ENCODE peak calls at places on chromosomes 12 and 14, in ten cellular contexts. S, H, N, Y, U, F, I, M, B and L are unnamed samples.

GRCh38 chr14:100122481-100123215 is 36.8 kb downstream of the DEGS2 start:
- DNase-seq in F (no peak), H (no peak), N (no peak), Y (no peak), U (no peak), M (no peak), S (no peak), I (no peak), B (no peak), L (no peak)

GRCh38 chr12:117279606-117280005 is 81.8 kb downstream of the NOS1 start:
- DNase-seq in B (no peak), U (no peak), Y (no peak), M (no peak), F (no peak), S (no peak), H (no peak), I (no peak), N (no peak), L (no peak)

GRCh38 chr14:102230481-102231210 is 74.3 kb downstream of the MOK start:
- DNase-seq in S (no peak), I (no peak), F (no peak), H (no peak), Y (no peak), N (no peak), M (no peak), B (no peak), U (no peak), L (no peak)

GRCh38 chr14:74712499-74713394 is at the start of the genes AREL1 and FCF1:
- DNase-seq in I (peak; percentile 76), H (peak; percentile 82), M (peak; percentile 84), Y (peak; percentile 80), S (peak; percentile 74), B (peak; percentile 87), F (peak; percentile 79), N (peak; percentile 89), U (peak; percentile 77), L (peak; percentile 90)

GRCh38 chr14:89252887-89253532 is 164.0 kb downstream of the FOXN3 start:
- DNase-seq in I (no peak), N (peak; percentile 11), M (no peak), U (no peak), Y (no peak), S (no peak), F (no peak), B (no peak), H (no peak), L (no peak)

GRCh38 chr14:52987042-52987441 is 36.2 kb upstream of the FERMT2 start:
- DNase-seq in F (no peak), N (no peak), Y (no peak), I (no peak), M (no peak), S (no peak), H (no peak), B (no peak), U (no peak), L (no peak)

GRCh38 chr12:128771681-128772080 is 52.1 kb downstream of the SLC15A4 start:
- DNase-seq in M (no peak), N (no peak), H (no peak), U (no peak), F (no peak), B (no peak), Y (no peak), S (no peak), I (no peak), L (no peak)

GRCh38 chr12:41577995-41578394 is 389.9 kb downstream of the PDZRN4 start:
- DNase-seq in I (no peak), B (no peak), F (no peak), Y (no peak), N (no peak), S (no peak), U (no peak), M (no peak), H (no peak), L (no peak)

GRCh38 chr12:13197526-13198141 is 1.1 kb downstream of the EMP1 start:
- DNase-seq in N (no peak), I (no peak), F (peak; percentile 75), U (no peak), M (no peak), S (no peak), B (peak; percentile 67), H (no peak), Y (no peak), L (no peak)

GRCh38 chr12:99529966-99530365 is 117.6 kb upstream of the GARIN6 start:
- DNase-seq in N (no peak), I (no peak), F (no peak), M (no peak), S (no peak), H (no peak), Y (no peak), B (no peak), U (no peak), L (no peak)

GRCh38 chr12:93050026-93050747 is 121.1 kb upstream of the EEA1 start:
- DNase-seq in N (no peak), U (no peak), F (no peak), S (no peak), M (no peak), I (no peak), B (no peak), Y (no peak), H (no peak), L (no peak)

GRCh38 chr14:74585406-74586335 is 26.4 kb downstream of the LTBP2 start:
- DNase-seq in Y (no peak), B (no peak), I (no peak), M (no peak), F (no peak), H (no peak), U (no peak), N (no peak), S (peak; percentile 20), L (peak; percentile 54)

GRCh38 chr12:75212072-75212471 is 2.4 kb upstream of the KCNC2 start:
- DNase-seq in F (no peak), M (no peak), I (no peak), Y (no peak), U (no peak), S (no peak), B (no peak), N (no peak), H (no peak), L (no peak)

GRCh38 chr12:75481774-75482173 is 1.2 kb downstream of the GLIPR1 start:
- DNase-seq in Y (no peak), F (peak; percentile 22), U (no peak), B (no peak), H (no peak), S (no peak), M (peak; percentile 13), N (no peak), I (no peak), L (no peak)

GRCh38 chr12:115553622-115554021 is 723.9 kb downstream of the MED13L start:
- DNase-seq in U (no peak), H (no peak), B (no peak), M (no peak), S (no peak), N (no peak), F (no peak), Y (no peak), I (peak; percentile 23), L (no peak)

GRCh38 chr12:70008944-70009343 is 183.9 kb downstream of the MYRFL start:
- DNase-seq in S (no peak), I (no peak), H (no peak), B (no peak), Y (no peak), N (no peak), U (no peak), M (no peak), F (no peak), L (no peak)

GRCh38 chr14:56592746-56593544 is 13.3 kb downstream of the TMEM260 start:
- DNase-seq in U (no peak), H (no peak), N (no peak), M (no peak), B (no peak), I (no peak), F (no peak), Y (no peak), S (no peak), L (no peak)

GRCh38 chr14:92433407-92433806 is 80.2 kb upstream of the RIN3 start:
- DNase-seq in I (no peak), H (no peak), B (no peak), M (no peak), U (no peak), N (no peak), F (no peak), S (no peak), Y (no peak), L (no peak)

GRCh38 chr12:51972849-51973273 is 21.4 kb downstream of the ACVR1B start:
- DNase-seq in M (peak; percentile 45), S (no peak), Y (no peak), H (peak; percentile 62), I (no peak), F (peak; percentile 47), N (no peak), B (peak; percentile 35), U (no peak), L (peak; percentile 90)
- TF ChIP-seq POLR2A in M (no peak), S (no peak), Y (no peak), H (no peak), I (no peak), F (no peak), N (no peak), B (peak; percentile 9), U (no peak), L (no peak)

GRCh38 chr14:20781805-20782204 is 737 bp downstream of the RNASE6 start:
- DNase-seq in B (no peak), U (no peak), M (no peak), N (no peak), S (no peak), F (no peak), I (no peak), Y (no peak), H (no peak), L (no peak)
- TF ChIP-seq POLR2A in B (no peak), U (no peak), M (no peak), N (no peak), S (no peak), F (no peak), I (no peak), Y (no peak), H (no peak), L (no peak)

DNA sequence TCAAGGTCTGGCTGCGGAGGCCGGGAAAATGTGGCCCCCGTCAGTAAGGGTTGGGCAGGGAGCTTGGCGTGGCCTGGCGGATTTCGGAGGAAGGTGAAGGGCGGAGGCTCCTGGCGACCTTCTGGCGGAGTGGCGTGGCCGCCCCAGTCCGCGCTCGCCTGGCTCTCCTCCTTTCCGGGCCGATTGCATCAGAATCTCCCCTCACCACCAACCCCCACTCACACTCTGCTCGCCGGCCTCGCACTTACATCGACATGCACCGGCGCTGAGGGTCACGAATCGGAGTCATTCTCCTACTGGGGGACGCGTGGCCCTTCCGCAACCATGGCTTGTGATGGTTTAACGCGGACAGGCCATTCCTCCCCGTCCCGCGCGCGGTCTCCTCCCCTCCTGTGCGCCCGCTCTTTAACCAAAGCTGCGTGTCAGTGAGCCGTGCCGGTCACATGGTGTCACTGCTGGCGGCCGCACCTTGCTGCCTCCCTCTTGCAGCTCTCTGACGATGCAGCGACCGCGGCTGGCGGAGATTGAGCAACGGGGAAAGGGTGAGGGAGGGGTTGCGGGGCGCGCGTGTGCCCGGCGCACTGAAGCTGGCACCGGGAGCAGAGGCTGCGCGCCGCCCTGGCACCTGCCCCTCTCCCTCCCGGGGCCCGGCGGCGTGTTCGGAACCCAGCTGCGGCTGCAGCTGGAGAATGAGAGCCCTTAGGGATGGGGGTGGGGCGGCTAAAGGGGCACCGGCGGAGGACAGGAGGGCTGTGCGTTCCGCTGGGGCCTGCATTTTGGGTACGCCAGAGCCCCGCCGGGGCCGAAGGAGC is at the start of gene SLC38A1:
- DNase-seq in I (peak; percentile 92), S (peak; percentile 77), F (peak; percentile 76), Y (peak; percentile 64), M (peak; percentile 91), U (peak; percentile 87), N (peak; percentile 93), B (peak; percentile 62), H (peak; percentile 91), L (peak; percentile 98)
- TF ChIP-seq POLR2A in I (peak; percentile 92), S (peak; percentile 63), F (peak; percentile 59), Y (peak; percentile 89), M (peak; percentile 95), U (peak; percentile 90), N (peak; percentile 42), B (peak; percentile 46), H (peak; percentile 94), L (peak; percentile 88)

GRCh38 chr14:63656194-63656593 is 14.5 kb upstream of the WDR89 start:
- DNase-seq in S (no peak), F (no peak), M (no peak), B (no peak), N (no peak), H (no peak), I (no peak), U (no peak), Y (no peak), L (no peak)
- TF ChIP-seq POLR2A in S (no peak), F (no peak), M (no peak), B (no peak), N (no peak), H (no peak), I (no peak), U (no peak), Y (no peak), L (no peak)